ENCODE peak calls at places on chromosomes 3 and 15, in four cellular contexts. O is iris pigment epithelial cell; S is EL; Q is effector CD4-positive, alpha-beta T cell. N is an unnamed sample.
A peak's percentile ranks its signal among the peaks of the same experiment; 100 is the strongest.

GRCh38 chr15:71599404-71600225 is 210.7 kb upstream of the NR2E3 start:
- DNase-seq in O (no peak), S (no peak), Q (no peak), N (peak; percentile 34)

GRCh38 chr3:122671543-122671942 is 9.1 kb upstream of the PARP14 start:
- DNase-seq in O (no peak), S (no peak), Q (no peak), N (no peak)

GRCh38 chr3:150348500-150348899 is 59.6 kb upstream of the TSC22D2 start:
- DNase-seq in O (peak; percentile 94), S (peak; percentile 94), Q (no peak), N (no peak)

GRCh38 chr3:37319784-37320183 is 145.4 kb upstream of the LRRFIP2 start:
- DNase-seq in O (no peak), S (no peak), Q (no peak), N (no peak)

GRCh38 chr15:25057574-25057973 is 102.8 kb downstream of the SNRPN start:
- DNase-seq in O (no peak), S (no peak), Q (no peak), N (peak; percentile 11)

GRCh38 chr3:129793356-129793755 is 100.2 kb downstream of the TMCC1 start:
- DNase-seq in O (no peak), S (no peak), Q (no peak), N (no peak)

GRCh38 chr3:160331127-160331937 is 67.7 kb downstream of the IFT80 start:
- DNase-seq in O (peak; percentile 92), S (peak; percentile 83), Q (no peak), N (no peak)

GRCh38 chr3:36514171-36514570 is 133.9 kb downstream of the STAC start:
- DNase-seq in O (peak; percentile 5), S (no peak), Q (no peak), N (no peak)

GRCh38 chr15:95503107-95503506 is 827.4 kb upstream of the NR2F2 start:
- DNase-seq in O (no peak), S (no peak), Q (no peak), N (no peak)

GRCh38 chr15:70354260-70354894 is 256.7 kb upstream of the TLE3 start:
- DNase-seq in O (no peak), S (no peak), Q (no peak), N (no peak)

GRCh38 chr15:67196672-67197363 is 57.6 kb downstream of the AAGAB start:
- DNase-seq in O (peak; percentile 85), S (peak; percentile 85), Q (no peak), N (peak; percentile 93)

GRCh38 chr3:28347374-28348285 is 891 bp upstream of the ZCWPW2 start:
- DNase-seq in O (peak; percentile 88), S (peak; percentile 44), Q (peak; percentile 3), N (no peak)

GRCh38 chr15:62469874-62470688 is 305.0 kb upstream of the C2CD4B start:
- DNase-seq in O (peak; percentile 78), S (peak; percentile 87), Q (no peak), N (peak; percentile 91)

GRCh38 chr3:142866841-142867631 is 21.8 kb downstream of the PCOLCE2 start:
- DNase-seq in O (peak; percentile 7), S (no peak), Q (no peak), N (no peak)

GRCh38 chr3:13644341-13645082 is 95.6 kb downstream of the FBLN2 start:
- DNase-seq in O (peak; percentile 15), S (peak; percentile 53), Q (no peak), N (peak; percentile 93)

GRCh38 chr3:15465876-15466585 is 38.6 kb downstream of the EAF1 start:
- DNase-seq in O (no peak), S (no peak), Q (no peak), N (no peak)

GRCh38 chr3:99843590-99844260 is 26.1 kb downstream of the CMSS1 start:
- DNase-seq in O (no peak), S (no peak), Q (no peak), N (peak; percentile 18)

GRCh38 chr15:63294354-63294753 is 16.9 kb downstream of the APH1B start:
- DNase-seq in O (no peak), S (no peak), Q (no peak), N (no peak)

GRCh38 chr15:50487287-50487686 is 59.2 kb downstream of the USP50 start:
- DNase-seq in O (no peak), S (no peak), Q (no peak), N (no peak)

GRCh38 chr15:63172376-63173115 is 15.3 kb upstream of the RPS27L start:
- DNase-seq in O (no peak), S (no peak), Q (no peak), N (no peak)

GRCh38 chr3:170054204-170054603 is 16.4 kb downstream of the GPR160 start:
- DNase-seq in O (no peak), S (no peak), Q (no peak), N (no peak)

GRCh38 chr15:90599639-90600038 is 69.9 kb downstream of the CRTC3 start:
- DNase-seq in O (no peak), S (no peak), Q (no peak), N (no peak)

GRCh38 chr3:129626744-129627349 is 20.4 kb upstream of the PLXND1 start:
- DNase-seq in O (peak; percentile 69), S (peak; percentile 91), Q (peak; percentile 31), N (peak; percentile 99)

GRCh38 chr15:31440754-31441298 is 114.2 kb downstream of the KLF13 start:
- DNase-seq in O (peak; percentile 46), S (peak; percentile 45), Q (no peak), N (peak; percentile 83)

GRCh38 chr15:24835301-24835700 is 119.5 kb upstream of the SNRPN start:
- DNase-seq in O (no peak), S (no peak), Q (no peak), N (no peak)

GRCh38 chr3:165464736-165465135 is 268.6 kb upstream of the SLITRK3 start:
- DNase-seq in O (peak; percentile 34), S (no peak), Q (no peak), N (no peak)

GRCh38 chr3:4670352-4670751 is 177.2 kb downstream of the ITPR1 start:
- DNase-seq in O (peak; percentile 31), S (peak; percentile 19), Q (no peak), N (peak; percentile 51)

GRCh38 chr3:124562769-124563168 is 167.5 kb upstream of the UMPS start:
- DNase-seq in O (no peak), S (no peak), Q (no peak), N (no peak)

GRCh38 chr3:114900908-114901307 is 246.2 kb downstream of the ZBTB20 start:
- DNase-seq in O (peak; percentile 15), S (no peak), Q (no peak), N (no peak)

GRCh38 chr3:190204200-190204599 is 83.5 kb upstream of the P3H2 start:
- DNase-seq in O (no peak), S (no peak), Q (no peak), N (no peak)

GRCh38 chr15:65376767-65377104 is 1.1 kb downstream of the IGDCC3 start:
- DNase-seq in O (no peak), S (no peak), Q (no peak), N (peak; percentile 83)

GRCh38 chr3:37765591-37766219 is 96.0 kb upstream of the CTDSPL start:
- DNase-seq in O (peak; percentile 71), S (peak; percentile 3), Q (no peak), N (no peak)

GRCh38 chr15:37940886-37941285 is 6.4 kb downstream of the TMCO5A start:
- DNase-seq in O (no peak), S (no peak), Q (no peak), N (no peak)

GRCh38 chr15:40843885-40844542 is at the start of gene SPINT1:
- DNase-seq in O (no peak), S (peak; percentile 14), Q (no peak), N (peak; percentile 80)

GRCh38 chr3:8629151-8630021 is 15.2 kb downstream of the SSUH2 start:
- DNase-seq in O (peak; percentile 74), S (peak; percentile 95), Q (no peak), N (peak; percentile 97)

GRCh38 chr3:126982125-126982521 is 792 bp upstream of the PLXNA1 start:
- DNase-seq in O (peak; percentile 51), S (peak; percentile 67), Q (peak; percentile 60), N (no peak)

GRCh38 chr15:52392008-52392687 is 96.5 kb upstream of the MYO5C start:
- DNase-seq in O (no peak), S (peak; percentile 76), Q (no peak), N (peak; percentile 36)

GRCh38 chr15:75416584-75416983 is 34.9 kb downstream of the SIN3A start:
- DNase-seq in O (no peak), S (no peak), Q (no peak), N (no peak)

GRCh38 chr15:39075756-39076341 is 505.0 kb upstream of the THBS1 start:
- DNase-seq in O (no peak), S (peak; percentile 3), Q (no peak), N (no peak)

N was measured in osteoblast.